ENCODE peak calls at places on chromosomes 16 and 17, in nine cellular contexts. V is suprapubic skin, U is fibroblast of pulmonary artery, N is body of pancreas, I is NCI-H1436, P is kidney tubule cell, K is hippocampal formation, F is RCC 7860, C is skeletal muscle cell. M is an unnamed sample.
A peak's percentile ranks its signal among the peaks of the same experiment; 100 is the strongest.

GRCh38 chr17:63151981-63152523 is 186.0 kb downstream of the TANC2 start:
- DNase-seq in V (no peak), U (peak; percentile 38), N (no peak), I (no peak), P (no peak), K (no peak), F (no peak), C (no peak), M (peak; percentile 32)

GRCh38 chr16:54171855-54172537 is 114.6 kb downstream of the IRX3 start:
- DNase-seq in V (no peak), U (peak; percentile 38), N (peak; percentile 72), I (no peak), P (peak; percentile 88), K (no peak), F (no peak), C (peak; percentile 47), M (peak; percentile 24)

GRCh38 chr16:63287411-63287810 is 1251.2 kb upstream of the CDH8 start:
- DNase-seq in V (no peak), U (no peak), N (no peak), I (no peak), P (peak; percentile 45), K (peak; percentile 5), F (no peak), C (no peak), M (no peak)

GRCh38 chr17:19405114-19405513 is 5.9 kb upstream of the RNF112 start:
- DNase-seq in V (no peak), U (no peak), N (no peak), I (no peak), P (no peak), K (no peak), F (no peak), C (no peak), M (no peak)

GRCh38 chr17:44794699-44795413 is 35.2 kb downstream of the GJC1 start:
- DNase-seq in V (peak; percentile 38), U (peak; percentile 82), N (no peak), I (no peak), P (peak; percentile 99), K (no peak), F (peak; percentile 98), C (peak; percentile 49), M (peak; percentile 86)

GRCh38 chr17:77425791-77426641 is 285.2 kb downstream of the SEC14L1 start:
- DNase-seq in V (peak; percentile 87), U (peak; percentile 77), N (no peak), I (no peak), P (peak; percentile 86), K (no peak), F (peak; percentile 90), C (peak; percentile 76), M (peak; percentile 86)

GRCh38 chr16:89549007-89549700 is 11.3 kb upstream of the RPL13 start:
- DNase-seq in V (no peak), U (no peak), N (no peak), I (no peak), P (no peak), K (no peak), F (no peak), C (no peak), M (no peak)

GRCh38 chr17:76123749-76124581 is 17.1 kb downstream of the FOXJ1 start:
- DNase-seq in V (no peak), U (no peak), N (no peak), I (no peak), P (no peak), K (no peak), F (no peak), C (no peak), M (no peak)

GRCh38 chr16:57297856-57298255 is 13.4 kb upstream of the PLLP start:
- DNase-seq in V (peak; percentile 55), U (no peak), N (no peak), I (peak; percentile 11), P (no peak), K (no peak), F (no peak), C (no peak), M (no peak)

GRCh38 chr17:67200727-67201301 is 44.2 kb downstream of the HELZ start:
- DNase-seq in V (no peak), U (peak; percentile 23), N (no peak), I (no peak), P (no peak), K (no peak), F (no peak), C (no peak), M (peak; percentile 8)

GRCh38 chr17:77203436-77203835 is 62.7 kb downstream of the SEC14L1 start:
- DNase-seq in V (no peak), U (no peak), N (no peak), I (no peak), P (no peak), K (no peak), F (no peak), C (no peak), M (no peak)

GRCh38 chr17:75473246-75473645 is 16.8 kb downstream of the TMEM94 start:
- DNase-seq in V (no peak), U (peak; percentile 7), N (no peak), I (no peak), P (no peak), K (peak; percentile 59), F (no peak), C (no peak), M (peak; percentile 10)

GRCh38 chr17:79631640-79632431 is 21.0 kb upstream of the RBFOX3 start:
- DNase-seq in V (peak; percentile 21), U (no peak), N (no peak), I (no peak), P (no peak), K (no peak), F (no peak), C (no peak), M (no peak)

GRCh38 chr17:4673986-4674770 is 29.8 kb downstream of the PELP1 start:
- DNase-seq in V (no peak), U (no peak), N (no peak), I (no peak), P (no peak), K (no peak), F (no peak), C (no peak), M (no peak)

GRCh38 chr17:60896996-60897395 is 219.3 kb downstream of the BCAS3 start:
- DNase-seq in V (no peak), U (no peak), N (no peak), I (no peak), P (no peak), K (no peak), F (no peak), C (no peak), M (no peak)

GRCh38 chr16:10080031-10080772 is 102.0 kb downstream of the GRIN2A start:
- DNase-seq in V (no peak), U (peak; percentile 43), N (peak; percentile 63), I (no peak), P (peak; percentile 67), K (peak; percentile 22), F (peak; percentile 14), C (no peak), M (no peak)

GRCh38 chr17:65029605-65030308 is 26.8 kb downstream of the GNA13 start:
- DNase-seq in V (no peak), U (no peak), N (no peak), I (no peak), P (no peak), K (no peak), F (no peak), C (no peak), M (no peak)

GRCh38 chr17:50211249-50212120 is 10.1 kb upstream of the COL1A1 start:
- DNase-seq in V (no peak), U (peak; percentile 63), N (no peak), I (no peak), P (no peak), K (no peak), F (no peak), C (no peak), M (no peak)

GRCh38 chr17:66373944-66374817 is 71.8 kb downstream of the PRKCA start:
- DNase-seq in V (no peak), U (no peak), N (peak; percentile 44), I (peak; percentile 93), P (peak; percentile 83), K (peak; percentile 36), F (peak; percentile 34), C (no peak), M (no peak)

GRCh38 chr16:3268294-3268693 is 11.9 kb upstream of the MEFV start:
- DNase-seq in V (no peak), U (no peak), N (no peak), I (no peak), P (no peak), K (no peak), F (no peak), C (no peak), M (no peak)

GRCh38 chr16:30046588-30046987 is 15.5 kb upstream of the TLCD3B start:
- DNase-seq in V (no peak), U (no peak), N (no peak), I (no peak), P (no peak), K (no peak), F (no peak), C (no peak), M (no peak)

GRCh38 chr16:78210305-78210704 is 110.9 kb downstream of the WWOX start:
- DNase-seq in V (no peak), U (no peak), N (no peak), I (no peak), P (peak; percentile 85), K (no peak), F (peak; percentile 38), C (no peak), M (peak; percentile 66)

GRCh38 chr17:3043737-3044365 is 19.6 kb downstream of the OR1D5 start:
- DNase-seq in V (no peak), U (no peak), N (no peak), I (no peak), P (peak; percentile 20), K (no peak), F (no peak), C (no peak), M (no peak)

GRCh38 chr17:66276328-66276937 is 26.0 kb upstream of the PRKCA start:
- DNase-seq in V (no peak), U (peak; percentile 54), N (no peak), I (no peak), P (peak; percentile 33), K (no peak), F (peak; percentile 63), C (no peak), M (peak; percentile 45)

GRCh38 chr17:19492140-19492539 is 41.5 kb upstream of the SLC47A1 start:
- DNase-seq in V (no peak), U (no peak), N (no peak), I (no peak), P (no peak), K (no peak), F (no peak), C (no peak), M (no peak)

GRCh38 chr17:76087531-76087930 is 8.5 kb downstream of the ZACN start:
- DNase-seq in V (no peak), U (no peak), N (no peak), I (no peak), P (no peak), K (no peak), F (no peak), C (no peak), M (no peak)

M was measured in LHCN-M2.